ENCODE peak calls at places on chromosomes 13 and 19, in seven cellular contexts. W is germinal center, T is spleen, B is neural progenitor cell, X is GF-D8, K is BE2C, N is psoas muscle. G is an unnamed sample.

GRCh38 chr19:48396871-48397176 is 3.4 kb downstream of the GRIN2D start:
- DNase-seq in W (no peak), T (no peak), B (no peak), X (no peak), K (no peak), N (no peak), G (no peak)

GRCh38 chr13:91381371-91381770 is 17.1 kb upstream of the GPC5 start:
- DNase-seq in W (no peak), T (no peak), B (peak), X (no peak), K (peak), N (no peak), G (no peak)

GRCh38 chr13:45341799-45342584 is 1.0 kb upstream of the TPT1 start:
- DNase-seq in W (peak), T (no peak), B (no peak), X (peak), K (peak), N (peak), G (no peak)

GRCh38 chr13:49248433-49249002 is 793 bp downstream of the CDADC1 start:
- DNase-seq in W (peak), T (no peak), B (peak), X (peak), K (no peak), N (no peak), G (no peak)

GRCh38 chr19:52188822-52189744 is 769 bp upstream of the PPP2R1A start:
- DNase-seq in W (no peak), T (peak), B (no peak), X (no peak), K (peak), N (peak), G (no peak)

GRCh38 chr13:100210966-100211710 is 122.2 kb downstream of the PCCA start:
- DNase-seq in W (no peak), T (no peak), B (no peak), X (no peak), K (no peak), N (no peak), G (no peak)

GRCh38 chr19:23784274-23784673 is 25.6 kb upstream of the ZNF681 start:
- DNase-seq in W (no peak), T (no peak), B (no peak), X (no peak), K (no peak), N (no peak), G (no peak)

GRCh38 chr19:16340654-16341053 is 16.0 kb downstream of the KLF2 start:
- DNase-seq in W (no peak), T (no peak), B (no peak), X (no peak), K (no peak), N (no peak), G (no peak)

GRCh38 chr19:48571378-48572162 is 19.6 kb downstream of the SULT2B1 start:
- DNase-seq in W (no peak), T (no peak), B (no peak), X (no peak), K (no peak), N (no peak), G (no peak)

GRCh38 chr13:65966991-65967451 is 1263.1 kb downstream of the PCDH9 start:
- DNase-seq in W (no peak), T (no peak), B (peak), X (peak), K (peak), N (no peak), G (peak)

GRCh38 chr19:46661735-46662592 is 982 bp upstream of the DACT3 start:
- DNase-seq in W (peak), T (peak), B (peak), X (peak), K (peak), N (peak), G (peak)

GRCh38 chr13:50592412-50593145 is 250.9 kb downstream of the DLEU7 start:
- DNase-seq in W (no peak), T (no peak), B (no peak), X (no peak), K (no peak), N (no peak), G (no peak)

GRCh38 chr19:34428549-34429285 is 536 bp downstream of the UBA2 start:
- DNase-seq in W (peak), T (no peak), B (peak), X (no peak), K (peak), N (peak), G (no peak)

GRCh38 chr19:38152461-38153379 is 71.3 kb downstream of the DPF1 start:
- DNase-seq in W (no peak), T (no peak), B (no peak), X (no peak), K (peak), N (no peak), G (no peak)

GRCh38 chr13:27973956-27974662 is 5.0 kb upstream of the CDX2 start:
- DNase-seq in W (no peak), T (no peak), B (no peak), X (no peak), K (no peak), N (no peak), G (no peak)

GRCh38 chr13:20573186-20573585 is 6.2 kb downstream of the IFT88 start:
- DNase-seq in W (no peak), T (no peak), B (no peak), X (no peak), K (no peak), N (no peak), G (no peak)